ENCODE peak calls at places on chromosomes 2 and 18, in seven cellular contexts. O is cardiac muscle cell; S is H1; Y is heart left ventricle; T is hepatocyte; X is BE2C; A is CD8-positive, alpha-beta memory T cell. F is an unnamed sample.

GRCh38 chr2:63571291-63571690 is 17.0 kb downstream of the WDPCP start:
- DNase-seq in O (no peak), A (no peak), Y (no peak), S (no peak), X (no peak), T (no peak), F (no peak)

GRCh38 chr2:239780236-239780997 is 244.7 kb downstream of the NDUFA10 start:
- DNase-seq in T (no peak), S (peak; percentile 6), O (no peak), Y (peak; percentile 6), X (peak; percentile 2), A (no peak), F (no peak)

GRCh38 chr2:62407838-62408589 is 98.0 kb downstream of the TMEM17 start:
- DNase-seq in O (no peak), X (no peak), S (no peak), Y (no peak), A (no peak), T (no peak), F (no peak)

GRCh38 chr2:96258393-96259022 is 7.3 kb downstream of the TMEM127 start:
- DNase-seq in A (no peak), Y (no peak), S (no peak), X (no peak), T (no peak), O (peak; percentile 78), F (no peak)

GRCh38 chr2:46299365-46300263 is 2.4 kb downstream of the EPAS1 start:
- DNase-seq in O (peak; percentile 57), Y (peak; percentile 72), T (peak; percentile 68), X (peak; percentile 47), A (no peak), S (peak; percentile 56), F (peak; percentile 87)

GRCh38 chr2:49686291-49686690 is 532.0 kb upstream of the FSHR start:
- DNase-seq in O (no peak), A (no peak), Y (no peak), T (no peak), X (no peak), S (no peak), F (no peak)

GRCh38 chr2:59888015-59888414 is 665.4 kb downstream of the BCL11A start:
- DNase-seq in X (no peak), Y (no peak), A (no peak), T (peak; percentile 14), O (no peak), S (no peak), F (no peak)

GRCh38 chr2:64404743-64405142 is 49.2 kb upstream of the LGALSL start:
- DNase-seq in X (no peak), O (no peak), S (peak; percentile 78), Y (peak; percentile 47), T (peak; percentile 62), A (no peak), F (peak; percentile 62)

GRCh38 chr2:28445448-28446258 is 50.2 kb upstream of the PLB1 start:
- DNase-seq in Y (no peak), T (peak; percentile 74), O (no peak), S (no peak), A (no peak), X (no peak), F (no peak)

GRCh38 chr18:9092665-9093064 is 9.8 kb upstream of the NDUFV2 start:
- DNase-seq in S (no peak), Y (no peak), O (no peak), T (peak; percentile 28), A (no peak), X (no peak), F (no peak)

GRCh38 chr2:168348076-168348475 is 100.7 kb upstream of the STK39 start:
- DNase-seq in Y (no peak), X (peak; percentile 63), A (no peak), T (peak; percentile 67), O (peak; percentile 70), S (no peak), F (no peak)

GRCh38 chr2:33812707-33813106 is 213.6 kb upstream of the FAM98A start:
- DNase-seq in A (no peak), S (no peak), O (no peak), Y (no peak), T (no peak), X (no peak), F (no peak)

GRCh38 chr2:154264024-154264423 is 392.3 kb downstream of the GALNT13 start:
- DNase-seq in S (no peak), X (no peak), A (no peak), Y (no peak), O (no peak), T (peak; percentile 16), F (no peak)

GRCh38 chr2:66095820-66096219 is 339.1 kb upstream of the MEIS1 start:
- DNase-seq in Y (no peak), X (no peak), T (no peak), A (no peak), O (no peak), S (no peak), F (no peak)

GRCh38 chr2:195636890-195637289 is 20.1 kb upstream of the SLC39A10 start:
- DNase-seq in X (no peak), A (no peak), Y (no peak), S (no peak), T (no peak), O (no peak), F (no peak)

GRCh38 chr2:179226203-179226960 is 38.2 kb downstream of the SESTD1 start:
- DNase-seq in Y (no peak), S (no peak), X (no peak), A (no peak), O (no peak), T (no peak), F (no peak)

GRCh38 chr2:196131384-196131861 is 40.0 kb downstream of the STK17B start:
- DNase-seq in X (peak; percentile 73), T (peak; percentile 28), S (peak; percentile 82), O (no peak), Y (peak; percentile 25), A (peak; percentile 46), F (peak; percentile 55)

GRCh38 chr18:11115268-11115667 is 34.1 kb downstream of the PIEZO2 start:
- DNase-seq in Y (no peak), S (no peak), O (no peak), T (no peak), A (no peak), X (no peak), F (no peak)

GRCh38 chr2:70931376-70932000 is 4.2 kb upstream of the ATP6V1B1 start:
- DNase-seq in T (no peak), S (peak; percentile 53), A (no peak), O (no peak), X (no peak), Y (no peak), F (no peak)

GRCh38 chr18:73848656-73849055 is 299.0 kb downstream of the FBXO15 start:
- DNase-seq in T (no peak), A (no peak), Y (no peak), O (no peak), S (no peak), X (no peak), F (no peak)

GRCh38 chr2:96970248-96970875 is 16.0 kb downstream of the FAM178B start:
- DNase-seq in O (no peak), S (no peak), T (no peak), Y (no peak), A (no peak), X (no peak), F (peak; percentile 80)

GRCh38 chr18:79516441-79516931 is 120.8 kb downstream of the NFATC1 start:
- DNase-seq in A (no peak), S (no peak), O (no peak), X (no peak), Y (no peak), T (no peak), F (no peak)

GRCh38 chr2:239246723-239247122 is 154.1 kb downstream of the HDAC4 start:
- DNase-seq in A (no peak), T (no peak), X (no peak), S (no peak), O (no peak), Y (no peak), F (no peak)

DNA sequence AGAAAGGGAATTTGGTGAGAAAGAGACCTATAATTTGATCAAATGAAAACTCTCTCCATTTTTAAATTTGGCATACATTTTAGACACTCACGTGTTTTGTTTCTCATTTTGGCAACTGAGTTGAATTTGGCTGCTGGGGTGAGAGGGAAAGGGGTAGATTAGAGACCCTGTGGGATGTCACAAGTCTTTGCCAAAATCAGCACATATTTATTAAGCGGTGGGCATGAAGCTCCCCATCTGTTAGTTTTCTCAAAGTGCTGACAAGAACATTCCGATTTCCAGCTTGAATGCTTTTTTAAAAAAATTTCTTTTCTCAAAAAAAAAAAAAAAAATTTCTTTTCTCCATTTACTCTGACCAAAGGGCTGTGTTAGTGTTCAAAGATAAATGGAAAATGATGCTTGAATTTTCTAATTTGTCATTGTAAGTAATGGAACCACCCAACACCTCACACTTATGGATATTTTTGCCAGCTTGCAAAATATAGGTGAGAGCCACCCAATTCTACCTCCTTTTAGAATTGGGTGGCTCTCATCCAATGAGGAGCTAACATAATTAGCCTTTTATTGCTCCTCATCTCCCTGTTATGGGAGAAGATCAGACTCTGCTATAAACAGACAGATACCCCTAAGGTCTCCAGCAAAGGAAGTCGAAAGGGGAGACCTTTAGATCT is 222.9 kb upstream of the FN1 start:
- DNase-seq in A (no peak), S (no peak), T (no peak), O (no peak), Y (no peak), X (no peak), F (no peak)
- H3K4me1 ChIP-seq in A (no peaks in the 10 kb centered on the region), S (no peaks in the 10 kb centered on the region), T (peaks cover 4% of the 10 kb centered on the region), O (no peaks in the 10 kb centered on the region), Y (no peaks in the 10 kb centered on the region), X (no peaks in the 10 kb centered on the region), F (no peaks in the 10 kb centered on the region)

DNA sequence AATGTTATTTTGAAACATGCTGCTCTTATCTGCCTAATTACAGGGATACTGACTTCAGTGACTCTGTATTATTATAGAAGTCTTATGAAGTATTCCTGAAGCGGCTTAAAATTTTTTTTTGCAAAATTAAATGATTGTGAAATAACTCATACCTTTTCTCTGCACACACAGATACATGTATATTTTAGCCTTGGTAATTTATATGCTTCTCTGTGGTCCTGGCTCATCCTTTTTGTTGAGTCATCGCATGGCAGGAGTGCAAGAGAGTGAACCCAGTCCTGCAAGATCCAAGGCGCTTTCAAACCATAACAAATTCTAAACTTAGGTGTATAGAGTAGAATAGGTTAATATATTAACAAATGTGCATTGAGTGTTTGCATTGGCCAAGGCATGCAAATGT is 8.6 kb downstream of the CCNT2 start:
- DNase-seq in Y (no peak), A (no peak), X (no peak), T (no peak), O (no peak), S (no peak), F (no peak)
- H3K4me1 ChIP-seq in Y (peaks cover 21% of the 10 kb centered on the region), A (peaks cover 64% of the 10 kb centered on the region), X (no peaks in the 10 kb centered on the region), T (peaks cover 8% of the 10 kb centered on the region), O (no peaks in the 10 kb centered on the region), S (no peaks in the 10 kb centered on the region), F (peaks cover 50% of the 10 kb centered on the region)

GRCh38 chr2:20198001-20198400 is 26.9 kb downstream of the SDC1 start:
- DNase-seq in Y (no peak), T (no peak), S (no peak), O (no peak), A (no peak), X (no peak), F (peak; percentile 91)
- H3K4me1 ChIP-seq in Y (no peaks in the 10 kb centered on the region), T (peaks cover 28% of the 10 kb centered on the region), S (peaks cover 5% of the 10 kb centered on the region), O (peaks cover 15% of the 10 kb centered on the region), A (no peaks in the 10 kb centered on the region), X (no peaks in the 10 kb centered on the region), F (peaks cover 25% of the 10 kb centered on the region)

DNA sequence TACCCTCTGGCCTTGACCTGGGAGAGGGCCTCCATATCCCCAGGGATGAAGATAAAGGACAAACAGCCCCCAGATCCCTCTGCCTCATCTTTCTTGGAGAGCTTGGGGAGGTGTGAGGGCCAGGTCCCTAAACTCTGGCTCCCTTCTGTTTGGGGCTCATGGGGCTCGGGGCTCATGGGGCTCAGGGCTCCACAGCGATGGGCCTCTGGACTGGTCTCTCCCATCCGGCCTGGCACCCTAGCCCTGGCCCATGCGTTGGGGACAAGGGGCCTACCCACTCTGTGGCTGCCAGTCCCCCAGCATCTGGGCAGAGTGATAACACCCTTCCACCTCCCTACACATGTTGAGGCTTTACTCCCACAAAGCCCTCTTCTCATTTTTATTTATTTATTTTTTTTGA is 29.2 kb upstream of the PTMA start:
- DNase-seq in A (no peak), Y (no peak), S (no peak), O (no peak), X (no peak), T (no peak), F (no peak)
- H3K4me1 ChIP-seq in A (peaks cover 7% of the 10 kb centered on the region), Y (peaks cover 14% of the 10 kb centered on the region), S (peaks cover 24% of the 10 kb centered on the region), O (peaks cover 20% of the 10 kb centered on the region), X (peaks cover 9% of the 10 kb centered on the region), T (peaks cover 22% of the 10 kb centered on the region), F (peaks cover 30% of the 10 kb centered on the region)

F was measured in lower lobe of right lung.